ENCODE peak calls at places on chromosome 2, in five cellular contexts. E is A549, M is K562, L is HepG2, C is H1. F is an unnamed sample.

GRCh38 chr2:65214843-65215242 is 12.8 kb upstream of the ACTR2 start:
- DNase-seq in C (no peak), M (no peak), L (no peak), E (no peak), F (no peak)

GRCh38 chr2:240799183-240799740 is 20.8 kb downstream of the KIF1A start:
- DNase-seq in E (no peak), C (no peak), L (no peak), M (no peak), F (no peak)

GRCh38 chr2:176093145-176093888 is 796 bp downstream of the HOXD13 start:
- DNase-seq in M (no peak), C (peak; percentile 72), E (no peak), L (no peak), F (no peak)

GRCh38 chr2:104890092-104890393 is 36.1 kb downstream of the POU3F3 start:
- DNase-seq in E (no peak), C (no peak), M (no peak), L (no peak), F (no peak)

GRCh38 chr2:208306291-208306690 is 40.2 kb downstream of the PIKFYVE start:
- DNase-seq in E (no peak), M (no peak), L (no peak), C (no peak), F (no peak)

GRCh38 chr2:64998658-64999061 is 9.5 kb downstream of the SLC1A4 start:
- DNase-seq in L (no peak), M (no peak), C (no peak), E (no peak), F (no peak)

GRCh38 chr2:67828066-67828465 is 234.7 kb downstream of the C1D start:
- DNase-seq in C (no peak), E (no peak), M (no peak), L (no peak), F (no peak)

GRCh38 chr2:86280191-86280667 is 57.2 kb downstream of the REEP1 start:
- DNase-seq in L (no peak), E (no peak), C (no peak), M (no peak), F (no peak)

GRCh38 chr2:238085899-238086298 is 14.2 kb upstream of the ESPNL start:
- DNase-seq in C (no peak), E (no peak), M (no peak), L (no peak), F (no peak)

GRCh38 chr2:6069354-6069753 is 377.2 kb downstream of the SOX11 start:
- DNase-seq in C (peak; percentile 51), L (no peak), M (no peak), E (no peak), F (no peak)

GRCh38 chr2:221102896-221103688 is 469.0 kb downstream of the EPHA4 start:
- DNase-seq in M (no peak), C (no peak), E (no peak), L (no peak), F (no peak)

GRCh38 chr2:207276248-207276647 is 110.5 kb upstream of the KLF7 start:
- DNase-seq in M (no peak), L (no peak), C (no peak), E (no peak), F (no peak)

DNA sequence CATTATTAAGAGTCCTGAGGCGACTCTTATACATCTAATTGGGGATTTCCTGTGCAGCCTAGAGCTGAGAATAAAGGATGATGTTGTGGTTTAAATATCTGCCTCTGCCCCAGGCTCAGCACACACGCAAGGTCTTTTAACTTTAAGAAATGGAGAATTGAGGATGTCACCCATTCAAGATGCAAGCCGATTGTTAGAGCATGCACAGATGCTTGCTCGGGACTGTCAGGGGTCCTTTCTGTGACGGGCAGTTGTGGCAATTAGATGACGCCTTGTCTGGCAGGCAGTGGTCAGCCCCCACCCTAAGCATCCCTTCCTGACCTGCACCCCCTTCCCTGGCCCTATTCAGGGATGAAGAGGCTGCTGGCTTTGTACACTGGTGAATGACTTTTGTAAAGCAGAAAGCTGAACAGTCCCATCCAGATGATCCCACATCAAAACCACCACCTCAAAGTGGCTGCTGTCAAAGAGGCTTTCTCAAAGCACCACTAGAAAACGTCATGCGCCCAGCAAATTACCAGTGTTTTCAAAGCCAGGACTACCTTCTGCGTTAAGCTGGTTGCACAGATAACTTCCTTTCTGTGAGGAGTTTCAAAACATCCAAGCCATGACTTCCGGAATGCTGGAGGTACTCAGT is 23.7 kb downstream of the FAM178B start:
- DNase-seq in M (no peak), L (no peak), E (no peak), C (no peak), F (no peak)
- TF ChIP-seq KDM1A in M (no peak), L (no peak), E (no peak), C (no peak), F (no peak)

GRCh38 chr2:71003396-71003795 is 8.7 kb upstream of the TEX261 start:
- DNase-seq in C (no peak), M (no peak), L (no peak), E (no peak), F (no peak)

GRCh38 chr2:70999362-70999761 is 4.7 kb upstream of the TEX261 start:
- DNase-seq in L (peak; percentile 33), C (no peak), E (no peak), M (peak; percentile 5), F (no peak)

GRCh38 chr2:71004356-71004755 is 9.7 kb upstream of the TEX261 start:
- DNase-seq in E (no peak), L (no peak), M (peak; percentile 1), C (no peak), F (no peak)

GRCh38 chr2:71000780-71001591 is 6.3 kb upstream of the TEX261 start:
- DNase-seq in E (peak; percentile 59), M (peak; percentile 79), L (peak; percentile 65), C (peak; percentile 86), F (no peak)

DNA sequence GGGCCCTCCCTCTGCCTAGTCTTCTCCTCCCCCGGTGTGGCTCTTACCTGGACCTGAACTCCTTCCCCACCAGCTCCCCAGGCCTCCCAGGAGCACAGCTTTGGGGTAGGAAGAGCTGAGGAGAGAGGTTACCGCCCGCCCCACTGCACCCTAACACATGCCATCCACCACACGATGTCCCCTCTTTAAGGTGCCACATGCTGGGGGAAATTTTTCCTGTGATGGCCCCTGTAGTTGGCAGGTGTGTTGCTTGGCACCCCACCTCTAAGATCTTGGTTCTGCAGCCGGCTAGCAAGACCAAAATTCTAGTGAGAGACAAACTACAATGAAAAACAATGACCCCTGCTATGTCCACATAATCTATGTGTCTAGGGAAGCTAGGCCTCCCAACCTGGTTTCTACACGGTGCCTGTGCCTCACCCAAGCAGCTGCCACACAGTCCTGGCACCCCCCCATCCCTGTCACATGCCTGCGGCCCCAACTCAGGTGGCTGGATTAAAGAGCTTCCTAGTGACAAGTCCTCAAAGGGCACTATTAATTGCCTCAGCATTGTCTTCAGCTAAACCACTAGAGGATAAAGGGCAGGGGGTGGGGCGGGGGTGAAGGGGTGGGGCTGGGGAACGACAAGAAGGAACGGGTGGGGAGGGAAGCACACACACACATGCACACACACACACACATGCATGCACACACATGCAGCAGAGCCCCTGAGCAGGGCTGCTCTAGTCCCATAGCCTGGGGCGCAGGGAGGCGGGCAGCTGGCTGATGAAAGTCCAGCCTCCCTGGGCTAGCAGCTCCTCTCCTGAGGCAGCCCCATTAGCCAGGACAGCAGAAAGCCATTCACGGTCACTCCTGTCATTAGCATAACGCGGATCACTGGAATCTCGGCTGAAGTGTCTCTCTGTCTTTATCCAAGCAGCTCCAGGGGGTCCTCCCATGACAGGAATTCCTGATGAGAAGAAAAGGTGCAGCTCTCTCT is 7.2 kb upstream of the TEX261 start:
- DNase-seq in M (peak; percentile 12), L (no peak), C (peak; percentile 61), E (no peak), F (no peak)
- TF ChIP-seq KDM1A in M (no peak), L (no peak), C (no peak), E (no peak), F (no peak)

GRCh38 chr2:156329031-156329921 is 3.2 kb downstream of the NR4A2 start:
- DNase-seq in L (no peak), C (peak; percentile 82), E (no peak), M (no peak), F (no peak)
- TF ChIP-seq KDM1A in L (no peak), C (no peak), E (no peak), M (no peak), F (no peak)

DNA sequence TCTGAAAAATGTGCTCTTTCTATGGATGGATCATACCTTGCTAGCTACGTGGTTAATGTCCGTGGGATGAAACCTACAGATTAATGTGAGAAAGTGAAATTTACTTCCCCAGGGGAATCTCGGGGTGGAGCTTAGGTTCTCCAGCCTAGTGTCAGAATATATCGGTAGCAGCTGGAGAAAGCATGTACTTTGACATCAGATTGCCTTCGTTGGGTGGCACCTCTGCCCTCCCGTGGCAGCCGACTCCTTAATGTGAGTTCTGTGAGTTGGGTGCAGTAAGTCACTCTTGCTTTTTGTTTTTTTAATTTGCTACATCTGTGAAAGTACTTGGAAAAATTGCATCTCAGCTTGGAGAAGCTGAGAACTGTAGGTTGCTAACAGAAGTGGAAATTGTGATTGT is 3.5 kb downstream of the KLF11 start:
- DNase-seq in M (no peak), L (no peak), E (no peak), C (no peak), F (no peak)
- TF ChIP-seq KDM1A in M (no peak), L (no peak), E (no peak), C (no peak), F (no peak)

GRCh38 chr2:218019411-218020060 is 16.7 kb upstream of the TNS1 start:
- DNase-seq in E (no peak), L (no peak), C (no peak), M (no peak), F (no peak)
- TF ChIP-seq KDM1A in E (no peak), L (no peak), C (no peak), M (no peak), F (no peak)

GRCh38 chr2:109457366-109457765 is 156.4 kb downstream of the SEPTIN10 start:
- DNase-seq in E (no peak), M (no peak), L (no peak), C (no peak), F (no peak)
- TF ChIP-seq KDM1A in E (no peak), M (no peak), L (no peak), C (no peak), F (no peak)

GRCh38 chr2:44980786-44981713 is 28.2 kb downstream of the SIX2 start:
- DNase-seq in M (no peak), L (no peak), C (no peak), E (no peak), F (no peak)
- TF ChIP-seq KDM1A in M (no peak), L (no peak), C (no peak), E (no peak), F (no peak)

DNA sequence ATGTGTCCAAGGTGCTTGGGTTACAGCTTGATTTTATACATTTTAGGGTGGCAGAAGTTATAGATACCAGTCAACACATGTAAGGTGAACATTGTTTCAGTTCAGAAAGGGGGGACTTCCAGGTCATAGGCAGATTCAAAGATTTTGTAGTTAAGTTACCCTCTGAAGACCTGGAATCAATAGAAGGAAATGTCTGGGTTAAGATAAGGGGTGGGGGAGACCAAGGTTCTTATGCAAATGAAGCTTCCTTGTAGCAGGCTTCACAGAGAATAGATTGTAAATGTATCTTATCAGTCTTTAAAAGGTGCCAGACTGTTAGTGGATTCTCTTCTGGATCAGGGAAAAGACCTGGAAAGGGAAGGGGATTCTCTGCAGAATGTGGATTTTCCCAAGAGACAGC is 42.4 kb downstream of the BMPR2 start:
- DNase-seq in L (no peak), M (no peak), E (no peak), C (no peak), F (no peak)
- TF ChIP-seq KDM1A in L (no peak), M (no peak), E (no peak), C (no peak), F (no peak)

GRCh38 chr2:134736167-134736885 is 17.5 kb upstream of the TMEM163 start:
- DNase-seq in E (no peak), L (no peak), M (no peak), C (no peak), F (no peak)
- TF ChIP-seq KDM1A in E (no peak), L (no peak), M (no peak), C (no peak), F (no peak)

GRCh38 chr2:72793798-72794447 is 31.9 kb downstream of the EXOC6B start:
- DNase-seq in L (no peak), M (no peak), C (no peak), E (no peak), F (no peak)
- TF ChIP-seq KDM1A in L (no peak), M (no peak), C (no peak), E (no peak), F (no peak)

F was measured in GM12878.